ENCODE peak calls at places on chromosomes 6 and 20, in nine cellular contexts. N is HCT116; I is psoas muscle; M is CD8-positive, alpha-beta T cell; P is SK-N-SH; A is A673; C is left ventricle myocardium inferior; F is PC-3; W is aorta. J is an unnamed sample.

GRCh38 chr20:18225652-18226051 is 62.7 kb upstream of the ZNF133 start:
- DNase-seq in N (no peak), I (no peak), M (no peak), P (no peak), A (no peak), C (no peak), F (no peak), W (no peak), J (no peak)

GRCh38 chr6:169384291-169384690 is 130.6 kb upstream of the THBS2 start:
- DNase-seq in N (no peak), I (no peak), M (no peak), P (no peak), A (no peak), C (no peak), F (no peak), W (no peak), J (no peak)

GRCh38 chr6:6674872-6675271 is 86.4 kb downstream of the LY86 start:
- DNase-seq in N (no peak), I (no peak), M (no peak), P (no peak), A (peak; percentile 36), C (no peak), F (peak; percentile 21), W (no peak), J (no peak)

GRCh38 chr20:13220194-13220856 is 749 bp upstream of the ISM1 start:
- DNase-seq in N (no peak), I (peak; percentile 76), M (no peak), P (peak; percentile 66), A (peak; percentile 28), C (peak; percentile 45), F (no peak), W (peak; percentile 82), J (peak; percentile 36)

GRCh38 chr20:63785646-63786255 is 45.3 kb downstream of the ZBTB46 start:
- DNase-seq in N (no peak), I (peak; percentile 13), M (no peak), P (no peak), A (no peak), C (no peak), F (no peak), W (no peak), J (no peak)

GRCh38 chr6:50330963-50331362 is 281.2 kb upstream of the DEFB112 start:
- DNase-seq in N (no peak), I (no peak), M (no peak), P (no peak), A (no peak), C (no peak), F (no peak), W (no peak), J (no peak)

GRCh38 chr6:13466304-13467215 is 20.8 kb downstream of the GFOD1 start:
- DNase-seq in N (peak; percentile 36), I (no peak), M (no peak), P (no peak), A (no peak), C (no peak), F (no peak), W (no peak), J (no peak)

GRCh38 chr6:13814176-13814937 is at the start of gene MCUR1:
- DNase-seq in N (peak; percentile 56), I (peak; percentile 93), M (peak; percentile 74), P (peak; percentile 94), A (peak; percentile 90), C (peak; percentile 89), F (peak; percentile 89), W (peak; percentile 93), J (peak; percentile 89)

GRCh38 chr6:156994215-156995076 is 217.3 kb downstream of the ARID1B start:
- DNase-seq in N (no peak), I (peak; percentile 79), M (no peak), P (no peak), A (peak; percentile 25), C (peak; percentile 33), F (peak; percentile 79), W (no peak), J (no peak)

GRCh38 chr20:5001174-5002076 is at the start of gene SLC23A2:
- DNase-seq in N (no peak), I (peak; percentile 56), M (peak; percentile 56), P (peak; percentile 94), A (peak; percentile 59), C (peak; percentile 57), F (peak; percentile 43), W (peak; percentile 53), J (peak; percentile 33)

GRCh38 chr20:23046431-23046830 is 3.0 kb downstream of the THBD start:
- DNase-seq in N (no peak), I (no peak), M (no peak), P (no peak), A (no peak), C (no peak), F (peak; percentile 49), W (no peak), J (no peak)

GRCh38 chr6:89483111-89483720 is 50.3 kb downstream of the ANKRD6 start:
- DNase-seq in N (no peak), I (no peak), M (no peak), P (no peak), A (peak; percentile 14), C (peak; percentile 36), F (no peak), W (peak; percentile 65), J (peak; percentile 56)

GRCh38 chr6:89485320-89485719 is 52.4 kb downstream of the ANKRD6 start:
- DNase-seq in N (no peak), I (no peak), M (no peak), P (no peak), A (no peak), C (no peak), F (no peak), W (no peak), J (no peak)

GRCh38 chr6:89482136-89482535 is 49.2 kb downstream of the ANKRD6 start:
- DNase-seq in N (no peak), I (no peak), M (no peak), P (no peak), A (no peak), C (no peak), F (no peak), W (no peak), J (no peak)

GRCh38 chr6:89479902-89480301 is 47.0 kb downstream of the ANKRD6 start:
- DNase-seq in N (no peak), I (no peak), M (no peak), P (no peak), A (no peak), C (no peak), F (no peak), W (no peak), J (no peak)

DNA sequence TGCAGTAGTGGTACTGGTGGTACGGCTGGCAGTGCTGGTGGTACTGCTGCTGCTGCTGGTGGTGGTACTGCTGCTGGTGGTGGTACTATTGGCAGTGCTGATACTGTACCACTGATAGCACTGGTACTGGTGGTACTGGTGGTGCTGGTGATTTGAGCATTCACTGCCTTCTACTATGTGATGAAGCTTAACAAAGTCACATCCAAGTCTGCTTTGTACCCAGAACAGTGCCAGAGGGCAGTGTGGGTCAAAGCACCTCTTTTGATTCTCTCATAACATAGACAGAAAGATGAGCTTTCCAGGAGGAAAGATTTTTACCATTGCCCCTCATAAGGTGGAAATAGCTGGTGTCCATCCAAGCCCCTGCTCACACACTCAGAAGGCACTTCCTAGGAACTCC is 48.7 kb downstream of the ANKRD6 start:
- DNase-seq in N (no peak), I (no peak), M (no peak), P (no peak), A (no peak), C (no peak), F (no peak), W (no peak), J (no peak)
- H3K27ac ChIP-seq in N (no peak overlapping the region), I (no peak overlapping the region), M (no peak overlapping the region), P (peak overlapping the region; percentile 59), A (no peak overlapping the region), C (peak overlapping the region; percentile 84), F (no peak overlapping the region), W (peak overlapping the region; percentile 22), J (no peak overlapping the region)

DNA sequence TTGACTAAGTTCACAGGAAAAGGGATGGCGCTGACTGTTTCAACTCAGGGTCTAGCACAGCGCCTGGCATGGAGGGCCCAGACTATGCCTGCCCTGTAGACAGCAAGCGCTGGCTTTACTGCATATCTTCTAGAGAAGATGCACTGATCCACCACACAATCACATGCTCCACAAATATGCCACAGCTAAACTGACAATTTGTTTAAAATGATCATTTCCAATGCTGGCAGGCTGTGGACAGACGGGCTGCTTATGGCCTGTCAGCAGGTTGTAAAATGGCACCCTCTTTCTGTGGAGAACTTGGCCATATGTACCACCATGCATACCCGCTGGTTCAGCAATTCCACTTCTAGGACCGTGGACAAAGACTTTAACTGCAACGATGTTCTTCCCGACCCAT is 40.9 kb downstream of the STAU1 start:
- DNase-seq in N (no peak), I (no peak), M (no peak), P (no peak), A (no peak), C (no peak), F (no peak), W (no peak), J (no peak)
- H3K36me3 ChIP-seq in N (peaks cover 19% of the 10 kb centered on the region), I (peaks cover 85% of the 10 kb centered on the region), M (peaks cover 41% of the 10 kb centered on the region), P (peaks cover 55% of the 10 kb centered on the region), A (peaks cover 34% of the 10 kb centered on the region), C (peaks cover 57% of the 10 kb centered on the region), F (peaks cover 56% of the 10 kb centered on the region), W (peaks cover 3% of the 10 kb centered on the region), J (no peaks in the 10 kb centered on the region)

GRCh38 chr20:31717478-31717946 is 5.2 kb downstream of the BCL2L1 start:
- DNase-seq in N (no peak), I (no peak), M (no peak), P (no peak), A (no peak), C (no peak), F (no peak), W (no peak), J (no peak)

GRCh38 chr20:31716818-31717477 is 5.7 kb downstream of the BCL2L1 start:
- DNase-seq in N (no peak), I (no peak), M (no peak), P (no peak), A (no peak), C (no peak), F (no peak), W (no peak), J (no peak)

GRCh38 chr20:31715766-31716165 is 6.9 kb downstream of the BCL2L1 start:
- DNase-seq in N (no peak), I (no peak), M (no peak), P (no peak), A (no peak), C (no peak), F (no peak), W (no peak), J (no peak)

GRCh38 chr20:31718952-31719643 is 3.6 kb downstream of the BCL2L1 start:
- DNase-seq in N (no peak), I (no peak), M (no peak), P (no peak), A (no peak), C (no peak), F (peak; percentile 87), W (no peak), J (no peak)

DNA sequence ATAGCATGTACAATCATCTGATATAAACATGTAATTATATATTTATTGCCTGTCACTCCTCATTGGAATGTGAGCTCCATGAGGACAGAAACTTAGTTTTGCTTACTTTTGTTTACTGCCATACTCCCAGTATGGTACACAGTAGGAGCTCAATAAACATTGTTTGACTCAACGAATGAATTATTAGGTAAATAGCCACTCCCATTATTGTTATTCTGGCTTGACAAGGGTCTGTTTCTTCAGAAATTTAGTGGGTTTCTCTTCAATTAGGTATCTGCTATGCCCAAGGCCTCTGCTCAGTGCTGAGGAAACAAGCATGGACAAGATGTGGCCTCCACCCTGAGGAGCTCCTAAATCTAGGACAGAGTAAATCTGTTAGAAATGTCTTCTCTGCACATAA is 6.3 kb downstream of the BCL2L1 start:
- DNase-seq in N (no peak), I (no peak), M (no peak), P (no peak), A (no peak), C (no peak), F (peak; percentile 58), W (no peak), J (no peak)
- H3K27ac ChIP-seq in N (peak overlapping the region; percentile 98), I (peak overlapping the region; percentile 98), M (no peak overlapping the region), P (peak overlapping the region; percentile 99), A (peak overlapping the region; percentile 58), C (peak overlapping the region; percentile 99), F (peak overlapping the region; percentile 68), W (no peak overlapping the region), J (no peak overlapping the region)

GRCh38 chr6:91447086-91447485 is 860.2 kb upstream of the MAP3K7 start:
- DNase-seq in N (no peak), I (no peak), M (no peak), P (no peak), A (no peak), C (no peak), F (no peak), W (no peak), J (no peak)
- H3K36me3 ChIP-seq in N (no peaks in the 10 kb centered on the region), I (no peaks in the 10 kb centered on the region), M (no peaks in the 10 kb centered on the region), P (no peaks in the 10 kb centered on the region), A (no peaks in the 10 kb centered on the region), C (no peaks in the 10 kb centered on the region), F (no peaks in the 10 kb centered on the region), W (no peaks in the 10 kb centered on the region), J (no peaks in the 10 kb centered on the region)